ENCODE peak calls at places on chromosomes 12 and 14, in nine cellular contexts. T is pancreas, S is stomach, B is MM.1S, R is mesendoderm, Q is ascending aorta, X is HepG2, H is A549, P is right cardiac atrium. V is an unnamed sample. For H3K4me1, the result is how much of the 10 kb centered on the place peaks cover.

GRCh38 chr12:89951694-89952060 is 243.0 kb upstream of the ATP2B1 start:
- DNase-seq in T (no peak), S (no peak), B (no peak), R (no peak), Q (no peak), X (no peak), H (no peak), P (no peak), V (no peak)

GRCh38 chr14:97486601-97487120 is 689.5 kb downstream of the VRK1 start:
- DNase-seq in T (no peak), S (no peak), B (no peak), R (no peak), Q (no peak), X (no peak), H (no peak), P (no peak), V (no peak)

GRCh38 chr14:102392506-102392905 is 29.8 kb downstream of the TECPR2 start:
- DNase-seq in T (no peak), S (no peak), B (no peak), R (no peak), Q (no peak), X (no peak), H (no peak), P (no peak), V (no peak)

GRCh38 chr14:34629657-34630529 is at the start of gene SNX6:
- DNase-seq in T (peak), S (peak), B (peak), R (peak), Q (peak), X (peak), H (peak), P (peak), V (peak)

GRCh38 chr12:131370791-131371579 is 339.9 kb upstream of the SFSWAP start:
- DNase-seq in T (no peak), S (no peak), B (no peak), R (no peak), Q (peak), X (no peak), H (no peak), P (no peak), V (no peak)

GRCh38 chr14:99174920-99175319 is 97.1 kb downstream of the BCL11B start:
- DNase-seq in T (no peak), S (peak), B (no peak), R (no peak), Q (peak), X (no peak), H (no peak), P (no peak), V (no peak)

GRCh38 chr12:126480396-126480795 is 1415.2 kb downstream of the AACS start:
- DNase-seq in T (no peak), S (no peak), B (no peak), R (peak), Q (no peak), X (no peak), H (no peak), P (no peak), V (no peak)

GRCh38 chr12:6772729-6773661 is 675 bp downstream of the LAG3 start:
- DNase-seq in T (no peak), S (no peak), B (no peak), R (no peak), Q (no peak), X (no peak), H (no peak), P (peak), V (no peak)

GRCh38 chr12:20188930-20189653 is 179.2 kb upstream of the PDE3A start:
- DNase-seq in T (no peak), S (no peak), B (no peak), R (peak), Q (no peak), X (peak), H (no peak), P (no peak), V (no peak)

GRCh38 chr12:117818400-117818799 is 150.4 kb downstream of the KSR2 start:
- DNase-seq in T (no peak), S (no peak), B (no peak), R (no peak), Q (no peak), X (no peak), H (no peak), P (no peak), V (no peak)

GRCh38 chr12:51924551-51925399 is 17.5 kb downstream of the ACVRL1 start:
- DNase-seq in T (peak), S (no peak), B (no peak), R (no peak), Q (no peak), X (no peak), H (no peak), P (no peak), V (no peak)

GRCh38 chr14:76228138-76228537 is 76.4 kb downstream of the GPATCH2L start:
- DNase-seq in T (no peak), S (no peak), B (no peak), R (no peak), Q (no peak), X (peak), H (no peak), P (no peak), V (no peak)

GRCh38 chr12:101697197-101697929 is at the start of gene CHPT1:
- DNase-seq in T (peak), S (peak), B (peak), R (peak), Q (peak), X (peak), H (peak), P (peak), V (peak)

GRCh38 chr12:58378038-58378437 is 436.7 kb downstream of the ATP23 start:
- DNase-seq in T (no peak), S (no peak), B (no peak), R (no peak), Q (no peak), X (no peak), H (no peak), P (no peak), V (no peak)

GRCh38 chr12:77925536-77926108 is 94.9 kb downstream of the NAV3 start:
- DNase-seq in T (peak), S (peak), B (peak), R (peak), Q (peak), X (peak), H (peak), P (peak), V (no peak)
- H3K4me3 ChIP-seq in T (no peak), S (no peak), B (no peak), R (no peak), Q (no peak), X (no peak), H (no peak), P (no peak), V (no peak)

GRCh38 chr12:63917477-63917862 is 73.0 kb downstream of the SRGAP1 start:
- DNase-seq in T (no peak), S (no peak), B (no peak), R (no peak), Q (no peak), X (no peak), H (no peak), P (no peak), V (no peak)

GRCh38 chr12:63921157-63921556 is 76.7 kb downstream of the SRGAP1 start:
- DNase-seq in T (no peak), S (no peak), B (no peak), R (no peak), Q (no peak), X (no peak), H (no peak), P (no peak), V (no peak)

GRCh38 chr12:63918788-63919300 is 74.3 kb downstream of the SRGAP1 start:
- DNase-seq in T (no peak), S (no peak), B (no peak), R (no peak), Q (no peak), X (peak), H (peak), P (no peak), V (no peak)

GRCh38 chr12:63917864-63918742 is 73.6 kb downstream of the SRGAP1 start:
- DNase-seq in T (no peak), S (no peak), B (no peak), R (no peak), Q (no peak), X (peak), H (peak), P (no peak), V (no peak)

DNA sequence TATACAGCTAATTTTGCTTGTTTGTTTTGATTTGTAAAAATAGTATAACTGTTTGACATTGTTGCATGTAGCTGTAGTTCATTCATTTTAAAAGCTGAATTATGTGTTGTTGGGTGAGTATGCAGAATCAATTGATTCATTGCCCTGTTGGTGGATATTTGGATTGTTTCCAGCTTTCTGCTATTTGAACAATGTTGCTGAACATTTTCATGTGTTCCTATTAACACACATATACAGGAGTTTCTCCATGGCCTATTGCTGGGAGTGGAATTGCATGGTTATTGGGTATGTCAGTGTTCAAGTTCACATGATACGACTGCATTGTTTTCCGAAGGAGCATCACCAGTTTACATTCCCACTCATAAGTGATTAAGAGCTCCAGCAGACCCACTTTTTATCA is 75.3 kb downstream of the SRGAP1 start:
- DNase-seq in T (no peak), S (no peak), B (no peak), R (no peak), Q (no peak), X (no peak), H (no peak), P (no peak), V (no peak)
- H3K4me1 ChIP-seq in T (under half), S (under half), B (under half), R (under half), Q (under half), X (under half), H (half or more), P (under half), V (under half)

DNA sequence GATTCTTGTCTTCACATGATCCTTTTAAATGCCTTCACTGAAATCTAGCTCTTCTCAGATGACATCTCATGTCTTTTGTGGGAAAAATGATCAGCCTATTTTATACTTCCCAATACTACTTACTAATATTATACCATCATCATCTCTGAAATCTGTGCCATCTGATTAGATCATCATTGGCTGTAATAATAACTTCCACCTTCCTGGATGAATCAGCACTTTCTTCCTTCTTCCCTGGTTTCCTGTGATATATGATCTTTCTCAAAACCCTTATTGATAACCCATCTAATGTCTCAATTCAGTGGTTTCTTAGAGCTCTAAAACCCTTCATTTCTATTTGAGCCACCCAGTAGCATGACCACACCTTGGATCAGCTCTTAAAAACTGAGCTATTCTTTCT is 30.9 kb downstream of the GPR137C start:
- DNase-seq in T (no peak), S (no peak), B (no peak), R (no peak), Q (no peak), X (no peak), H (no peak), P (no peak), V (no peak)
- H3K27ac ChIP-seq in T (no peak), S (no peak), B (no peak), R (no peak), Q (no peak), X (no peak), H (no peak), P (no peak), V (no peak)

GRCh38 chr12:62694632-62695031 is 228.0 kb downstream of the MON2 start:
- DNase-seq in T (no peak), S (no peak), B (no peak), R (no peak), Q (no peak), X (no peak), H (no peak), P (no peak), V (no peak)

GRCh38 chr12:62700091-62700490 is 233.5 kb downstream of the MON2 start:
- DNase-seq in T (no peak), S (no peak), B (no peak), R (no peak), Q (no peak), X (no peak), H (no peak), P (no peak), V (no peak)

GRCh38 chr12:62695696-62696095 is 229.1 kb downstream of the MON2 start:
- DNase-seq in T (no peak), S (no peak), B (no peak), R (peak), Q (no peak), X (no peak), H (no peak), P (no peak), V (no peak)

GRCh38 chr12:62698701-62699101 is 232.1 kb downstream of the MON2 start:
- DNase-seq in T (no peak), S (no peak), B (no peak), R (no peak), Q (no peak), X (no peak), H (no peak), P (no peak), V (no peak)

DNA sequence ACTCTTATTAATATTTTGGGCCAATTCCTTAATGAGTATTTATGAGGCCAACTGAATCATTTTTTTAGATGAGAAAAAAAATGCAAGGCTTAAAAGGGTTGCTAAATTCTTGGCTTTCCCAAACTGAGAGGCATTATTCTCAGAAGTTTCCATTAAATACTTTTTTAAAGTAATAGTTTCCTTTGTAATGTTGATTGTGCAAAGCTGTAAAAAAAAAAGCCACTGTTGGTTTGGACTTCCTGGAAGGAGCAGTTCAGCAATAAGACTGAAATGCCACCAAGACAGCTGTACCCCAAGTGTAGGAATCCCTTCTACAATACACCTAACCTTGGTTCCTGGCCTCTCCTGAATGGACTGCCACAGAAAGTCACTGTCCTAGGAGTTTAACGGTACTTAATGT is 231.3 kb downstream of the MON2 start:
- DNase-seq in T (no peak), S (no peak), B (no peak), R (no peak), Q (no peak), X (no peak), H (no peak), P (no peak), V (no peak)
- H3K4me3 ChIP-seq in T (no peak), S (no peak), B (no peak), R (no peak), Q (no peak), X (no peak), H (no peak), P (no peak), V (no peak)

DNA sequence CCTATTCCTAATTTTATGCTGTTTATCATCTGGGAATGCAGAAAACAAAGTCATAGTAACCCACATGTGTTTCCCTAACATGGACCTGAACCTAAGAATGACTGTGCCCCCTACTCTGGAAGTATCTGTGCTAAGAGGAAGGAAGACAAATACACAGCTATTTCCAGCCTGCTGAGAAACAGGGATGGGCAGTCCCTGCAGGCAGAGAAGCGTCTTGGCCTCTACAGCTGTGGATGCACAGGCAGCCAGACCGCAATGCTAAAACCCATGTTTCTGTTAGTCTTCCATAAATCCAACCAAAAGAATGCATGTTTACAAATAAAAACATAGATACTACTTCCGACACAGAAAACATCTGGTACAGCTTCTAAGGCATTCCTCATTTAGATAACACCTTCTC is 56.1 kb downstream of the DUSP16 start:
- DNase-seq in T (no peak), S (no peak), B (no peak), R (peak), Q (no peak), X (no peak), H (no peak), P (peak), V (no peak)
- H3K4me1 ChIP-seq in T (under half), S (under half), B (under half), R (under half), Q (under half), X (under half), H (under half), P (under half), V (half or more)

GRCh38 chr14:92254786-92255185 is 68.2 kb upstream of the SLC24A4 start:
- DNase-seq in T (no peak), S (no peak), B (no peak), R (peak), Q (peak), X (no peak), H (no peak), P (peak), V (no peak)

GRCh38 chr14:92263681-92264080 is 59.3 kb upstream of the SLC24A4 start:
- DNase-seq in T (no peak), S (no peak), B (no peak), R (no peak), Q (no peak), X (no peak), H (no peak), P (no peak), V (no peak)

GRCh38 chr14:92258934-92259333 is 64.0 kb upstream of the SLC24A4 start:
- DNase-seq in T (no peak), S (no peak), B (no peak), R (peak), Q (no peak), X (no peak), H (peak), P (no peak), V (no peak)

GRCh38 chr14:92259613-92260357 is 63.2 kb upstream of the SLC24A4 start:
- DNase-seq in T (no peak), S (no peak), B (peak), R (no peak), Q (no peak), X (no peak), H (no peak), P (no peak), V (no peak)
- H3K27ac ChIP-seq in T (no peak), S (no peak), B (peak), R (no peak), Q (no peak), X (no peak), H (no peak), P (no peak), V (no peak)

DNA sequence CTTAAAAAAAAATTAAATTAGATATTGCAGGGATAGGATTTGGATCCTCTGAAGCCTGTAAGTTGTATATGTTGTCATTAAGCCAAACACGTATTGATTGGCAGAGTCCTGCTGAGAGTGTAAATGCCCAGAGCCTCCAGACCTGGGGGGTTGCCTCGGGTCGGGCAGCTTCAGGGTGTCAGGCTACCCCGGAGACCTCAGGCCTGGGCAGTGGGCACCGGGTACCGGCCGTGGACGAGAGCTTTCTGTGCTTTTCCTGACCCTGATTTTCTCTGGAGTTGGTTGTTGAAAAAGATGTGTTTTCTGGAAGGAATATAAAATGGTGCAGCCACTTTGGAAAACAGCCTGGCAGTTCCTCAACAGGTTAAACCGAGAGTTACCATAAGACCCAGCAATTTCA is 96.1 kb downstream of the DNAH10 start:
- DNase-seq in T (no peak), S (no peak), B (no peak), R (no peak), Q (no peak), X (no peak), H (no peak), P (no peak), V (no peak)
- H3K4me3 ChIP-seq in T (no peak), S (no peak), B (no peak), R (no peak), Q (no peak), X (no peak), H (no peak), P (no peak), V (no peak)

V was measured in CD4-positive, alpha-beta memory T cell.